ENCODE peak calls at places on chromosome 9, in six cellular contexts. Z is breast epithelium, D is progenitor cell of endocrine pancreas, N is fibroblast of mammary gland, W is AG04449, C is PC-3. M is an unnamed sample.

GRCh38 chr9:99253134-99253533 is 31.1 kb downstream of the SEC61B start:
- DNase-seq in C (no peak), W (no peak), N (no peak), Z (no peak), D (no peak), M (no peak)

GRCh38 chr9:124011460-124012301 is at the start of gene LHX2:
- DNase-seq in Z (no peak), C (peak; percentile 65), W (peak; percentile 16), D (no peak), N (peak; percentile 75), M (peak; percentile 73)

GRCh38 chr9:22447607-22448305 is 1.1 kb downstream of the DMRTA1 start:
- DNase-seq in D (no peak), C (peak; percentile 28), W (no peak), Z (no peak), N (no peak), M (no peak)

GRCh38 chr9:135330685-135331590 is 148.6 kb upstream of the PPP1R26 start:
- DNase-seq in C (no peak), D (no peak), W (no peak), N (no peak), Z (no peak), M (no peak)

GRCh38 chr9:75185585-75186170 is 97.4 kb downstream of the OSTF1 start:
- DNase-seq in Z (no peak), C (peak; percentile 27), N (peak; percentile 32), W (no peak), D (no peak), M (peak; percentile 64)

GRCh38 chr9:126514037-126514821 is 99.5 kb upstream of the LMX1B start:
- DNase-seq in D (peak; percentile 67), C (peak; percentile 30), Z (no peak), W (no peak), N (peak; percentile 25), M (no peak)

GRCh38 chr9:138078846-138079245 is 201.3 kb downstream of the CACNA1B start:
- DNase-seq in W (no peak), C (no peak), D (no peak), Z (no peak), N (no peak), M (no peak)

GRCh38 chr9:4967521-4967920 is 17.6 kb upstream of the JAK2 start:
- DNase-seq in D (no peak), Z (no peak), W (no peak), N (peak; percentile 89), C (no peak), M (peak; percentile 11)

GRCh38 chr9:8514760-8515159 is 715.2 kb upstream of the DMAC1 start:
- DNase-seq in C (no peak), Z (no peak), W (no peak), N (no peak), D (no peak), M (no peak)

GRCh38 chr9:68940620-68941019 is 73.3 kb downstream of the PRKACG start:
- DNase-seq in Z (no peak), C (no peak), W (no peak), D (no peak), N (no peak), M (no peak)

GRCh38 chr9:107213561-107214028 is 69.5 kb upstream of the RAD23B start:
- DNase-seq in W (peak; percentile 94), Z (no peak), D (no peak), N (peak; percentile 95), C (peak; percentile 70), M (peak; percentile 95)

GRCh38 chr9:121144482-121144881 is 57.2 kb downstream of the RAB14 start:
- DNase-seq in C (no peak), N (no peak), W (no peak), Z (no peak), D (no peak), M (no peak)

GRCh38 chr9:112288029-112288428 is 45.4 kb downstream of the PTBP3 start:
- DNase-seq in C (no peak), Z (no peak), N (no peak), W (peak; percentile 16), D (no peak), M (no peak)

GRCh38 chr9:81588148-81588874 is 101.0 kb downstream of the TLE1 start:
- DNase-seq in Z (no peak), D (peak; percentile 17), C (peak; percentile 82), W (no peak), N (peak; percentile 39), M (peak; percentile 91)

GRCh38 chr9:30758726-30759446 is 1625.6 kb upstream of the ACO1 start:
- DNase-seq in D (no peak), N (no peak), C (no peak), W (no peak), Z (no peak), M (no peak)

GRCh38 chr9:99555792-99556191 is 265.9 kb upstream of the NR4A3 start:
- DNase-seq in Z (no peak), W (no peak), N (no peak), C (no peak), D (no peak), M (no peak)

GRCh38 chr9:110916361-110916760 is 121.9 kb downstream of the LPAR1 start:
- DNase-seq in W (no peak), C (peak; percentile 50), N (peak; percentile 83), Z (no peak), D (no peak), M (no peak)

GRCh38 chr9:124054671-124055212 is 43.2 kb downstream of the LHX2 start:
- DNase-seq in W (no peak), N (peak; percentile 64), C (peak; percentile 84), Z (no peak), D (no peak), M (peak; percentile 41)

GRCh38 chr9:75131700-75132099 is 43.4 kb downstream of the OSTF1 start:
- DNase-seq in W (no peak), N (no peak), Z (no peak), C (no peak), D (no peak), M (no peak)

GRCh38 chr9:37290881-37291485 is 131.5 kb upstream of the GRHPR start:
- DNase-seq in D (no peak), Z (no peak), C (peak; percentile 52), W (peak; percentile 37), N (peak; percentile 89), M (peak; percentile 80)

GRCh38 chr9:113513541-113513940 is 50.0 kb downstream of the RGS3 start:
- DNase-seq in D (no peak), W (no peak), C (no peak), N (no peak), Z (no peak), M (no peak)

GRCh38 chr9:98148486-98148885 is 29.5 kb upstream of the TRIM14 start:
- DNase-seq in D (no peak), C (no peak), Z (peak; percentile 45), W (no peak), N (no peak), M (no peak)

GRCh38 chr9:131595771-131596743 is 50.7 kb downstream of the PRRT1B start:
- DNase-seq in Z (no peak), C (no peak), W (no peak), D (no peak), N (no peak), M (no peak)

GRCh38 chr9:91885746-91886432 is 64.1 kb downstream of the ROR2 start:
- DNase-seq in Z (no peak), C (no peak), N (no peak), D (no peak), W (no peak), M (no peak)

GRCh38 chr9:89633920-89634319 is 29.1 kb downstream of the GADD45G start:
- DNase-seq in D (no peak), N (no peak), W (no peak), Z (no peak), C (no peak), M (no peak)

GRCh38 chr9:121622842-121623203 is 28.6 kb upstream of the DAB2IP start:
- DNase-seq in D (no peak), Z (no peak), W (no peak), C (no peak), N (peak; percentile 22), M (no peak)

GRCh38 chr9:37992924-37993349 is 76.1 kb downstream of the SHB start:
- DNase-seq in N (no peak), C (no peak), D (no peak), Z (no peak), W (no peak), M (no peak)

GRCh38 chr9:134211811-134212460 is 47.6 kb upstream of the RNU6ATAC start:
- DNase-seq in N (no peak), W (no peak), D (no peak), Z (no peak), C (no peak), M (no peak)

GRCh38 chr9:88733651-88734470 is 198.9 kb downstream of the NXNL2 start:
- DNase-seq in D (no peak), Z (no peak), C (no peak), N (peak; percentile 97), W (no peak), M (peak; percentile 90)

GRCh38 chr9:35415769-35416427 is 74.0 kb upstream of the RUSC2 start:
- DNase-seq in D (no peak), W (no peak), N (no peak), C (no peak), Z (no peak), M (peak; percentile 27)
- TF ChIP-seq CTCF in D (peak; percentile 39), W (no peak), N (no peak), C (peak; percentile 38), Z (no peak), M (no peak)

DNA sequence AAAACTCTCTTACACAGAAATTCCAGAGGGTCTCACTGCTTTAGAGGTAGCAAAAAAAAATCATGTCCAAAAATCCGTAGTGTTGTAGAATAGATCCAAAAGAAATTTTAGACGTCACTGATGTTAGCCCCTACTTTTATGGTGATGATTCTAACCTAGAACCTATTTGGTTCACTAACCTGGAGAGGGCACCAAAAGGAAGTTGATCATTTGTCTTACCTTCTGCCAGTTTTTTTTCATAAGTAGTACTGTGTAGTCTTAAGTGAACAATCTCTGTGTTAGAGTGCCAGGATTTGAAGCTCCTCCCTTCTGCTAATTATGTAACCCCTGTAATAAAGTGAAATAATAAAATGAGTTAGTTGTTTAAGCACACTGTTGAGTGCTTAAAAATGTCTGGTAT is 215.2 kb downstream of the SMARCA2 start:
- DNase-seq in C (no peak), D (no peak), Z (no peak), N (no peak), W (no peak), M (peak; percentile 25)
- TF ChIP-seq CTCF in C (no peak), D (no peak), Z (no peak), N (no peak), W (no peak), M (no peak)

DNA sequence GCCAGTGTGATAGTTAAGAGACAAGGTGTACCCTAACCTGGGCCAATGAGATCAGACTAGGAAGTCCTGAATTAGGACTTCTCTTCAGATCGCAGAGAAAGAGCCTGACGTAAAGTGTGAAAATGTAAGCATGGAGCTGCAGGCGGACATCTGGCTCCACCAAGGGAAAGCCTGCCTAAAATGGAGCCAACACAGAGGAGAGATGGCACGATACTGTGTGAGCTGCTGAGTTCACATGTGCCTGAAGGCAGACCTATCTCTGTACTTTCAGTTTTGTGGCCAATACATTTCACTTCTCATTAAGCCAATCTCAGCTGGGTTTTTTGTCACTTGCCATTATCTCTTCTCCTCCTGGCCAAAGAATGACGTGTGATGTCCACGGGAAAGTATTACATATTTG is 210.5 kb downstream of the ELAVL2 start:
- DNase-seq in Z (no peak), C (no peak), W (no peak), D (no peak), N (no peak), M (no peak)
- TF ChIP-seq CTCF in Z (no peak), C (no peak), W (no peak), D (no peak), N (no peak), M (no peak)

GRCh38 chr9:72362680-72363139 is 2.3 kb downstream of the ZFAND5 start:
- DNase-seq in N (peak; percentile 85), C (peak; percentile 35), W (no peak), Z (no peak), D (no peak), M (peak; percentile 51)
- TF ChIP-seq CTCF in N (no peak), C (no peak), W (no peak), Z (no peak), D (no peak), M (no peak)

M was measured in MCF 10A.